ENCODE peak calls at places on chromosomes 7 and 10, in eight cellular contexts. One of them, this sample, is unnamed.

GRCh38 chr10:329361-330099 is 194.3 kb downstream of the ZMYND11 start:
- DNase-seq in astrocyte: peak; percentile 93
- DNase-seq in uterus: peak; percentile 86
- DNase-seq in colonic mucosa: peak; percentile 94
- DNase-seq in tibial artery: peak; percentile 91
- DNase-seq in IMR-90: peak; percentile 96
- DNase-seq in pancreas: peak; percentile 92
- DNase-seq in PC-3: peak; percentile 85
- DNase-seq in this sample: peak; percentile 90

GRCh38 chr7:77386165-77386824 is 29.9 kb downstream of the GSAP start:
- DNase-seq in astrocyte: peak; percentile 34
- DNase-seq in uterus: no peak
- DNase-seq in colonic mucosa: no peak
- DNase-seq in tibial artery: no peak
- DNase-seq in IMR-90: no peak
- DNase-seq in pancreas: no peak
- DNase-seq in PC-3: no peak
- DNase-seq in this sample: no peak

GRCh38 chr7:146172112-146172511 is 55.5 kb downstream of the CNTNAP2 start:
- DNase-seq in astrocyte: no peak
- DNase-seq in uterus: no peak
- DNase-seq in colonic mucosa: no peak
- DNase-seq in tibial artery: no peak
- DNase-seq in IMR-90: no peak
- DNase-seq in pancreas: no peak
- DNase-seq in PC-3: peak; percentile 8
- DNase-seq in this sample: no peak

GRCh38 chr10:68435803-68436202 is 28.7 kb upstream of the RUFY2 start:
- DNase-seq in astrocyte: no peak
- DNase-seq in uterus: no peak
- DNase-seq in colonic mucosa: no peak
- DNase-seq in tibial artery: no peak
- DNase-seq in IMR-90: no peak
- DNase-seq in pancreas: no peak
- DNase-seq in PC-3: no peak
- DNase-seq in this sample: no peak

GRCh38 chr10:67302701-67303100 is 376.9 kb downstream of the LRRTM3 start:
- DNase-seq in astrocyte: no peak
- DNase-seq in uterus: no peak
- DNase-seq in colonic mucosa: no peak
- DNase-seq in tibial artery: no peak
- DNase-seq in IMR-90: no peak
- DNase-seq in pancreas: no peak
- DNase-seq in PC-3: no peak
- DNase-seq in this sample: no peak

GRCh38 chr10:89549510-89549909 is 14.1 kb upstream of the SLC16A12 start:
- DNase-seq in astrocyte: no peak
- DNase-seq in uterus: no peak
- DNase-seq in colonic mucosa: no peak
- DNase-seq in tibial artery: no peak
- DNase-seq in IMR-90: no peak
- DNase-seq in pancreas: no peak
- DNase-seq in PC-3: peak; percentile 81
- DNase-seq in this sample: peak; percentile 68

GRCh38 chr10:36783400-36783799 is 342.0 kb upstream of the ANKRD30A start:
- DNase-seq in astrocyte: no peak
- DNase-seq in uterus: no peak
- DNase-seq in colonic mucosa: no peak
- DNase-seq in tibial artery: no peak
- DNase-seq in IMR-90: no peak
- DNase-seq in pancreas: no peak
- DNase-seq in PC-3: no peak
- DNase-seq in this sample: no peak

GRCh38 chr7:33743594-33743993 is 161.7 kb upstream of the BMPER start:
- DNase-seq in astrocyte: peak; percentile 74
- DNase-seq in uterus: no peak
- DNase-seq in colonic mucosa: no peak
- DNase-seq in tibial artery: no peak
- DNase-seq in IMR-90: peak; percentile 98
- DNase-seq in pancreas: no peak
- DNase-seq in PC-3: peak; percentile 21
- DNase-seq in this sample: peak; percentile 100

GRCh38 chr10:133324198-133324792 is 12.4 kb downstream of the CALY start:
- DNase-seq in astrocyte: peak; percentile 31
- DNase-seq in uterus: no peak
- DNase-seq in colonic mucosa: peak; percentile 80
- DNase-seq in tibial artery: peak; percentile 18
- DNase-seq in IMR-90: peak; percentile 55
- DNase-seq in pancreas: peak; percentile 67
- DNase-seq in PC-3: peak; percentile 36
- DNase-seq in this sample: peak; percentile 28

GRCh38 chr7:139871276-139871675 is 42.2 kb downstream of the TBXAS1 start:
- DNase-seq in astrocyte: peak; percentile 50
- DNase-seq in uterus: no peak
- DNase-seq in colonic mucosa: no peak
- DNase-seq in tibial artery: no peak
- DNase-seq in IMR-90: peak; percentile 78
- DNase-seq in pancreas: no peak
- DNase-seq in PC-3: no peak
- DNase-seq in this sample: no peak

GRCh38 chr7:80858141-80858903 is 60.5 kb downstream of the SEMA3C start:
- DNase-seq in astrocyte: peak; percentile 56
- DNase-seq in uterus: no peak
- DNase-seq in colonic mucosa: no peak
- DNase-seq in tibial artery: no peak
- DNase-seq in IMR-90: peak; percentile 74
- DNase-seq in pancreas: no peak
- DNase-seq in PC-3: peak; percentile 35
- DNase-seq in this sample: peak; percentile 49

GRCh38 chr10:34641913-34642558 is 173.1 kb downstream of the PARD3 start:
- DNase-seq in astrocyte: no peak
- DNase-seq in uterus: no peak
- DNase-seq in colonic mucosa: no peak
- DNase-seq in tibial artery: no peak
- DNase-seq in IMR-90: no peak
- DNase-seq in pancreas: no peak
- DNase-seq in PC-3: no peak
- DNase-seq in this sample: no peak

GRCh38 chr10:101839421-101840063 is 4.1 kb downstream of the KCNIP2 start:
- DNase-seq in astrocyte: no peak
- DNase-seq in uterus: no peak
- DNase-seq in colonic mucosa: peak; percentile 59
- DNase-seq in tibial artery: no peak
- DNase-seq in IMR-90: peak; percentile 11
- DNase-seq in pancreas: peak; percentile 17
- DNase-seq in PC-3: peak; percentile 2
- DNase-seq in this sample: no peak

GRCh38 chr7:96026606-96027005 is 254.3 kb downstream of the DYNC1I1 start:
- DNase-seq in astrocyte: peak; percentile 63
- DNase-seq in uterus: no peak
- DNase-seq in colonic mucosa: no peak
- DNase-seq in tibial artery: no peak
- DNase-seq in IMR-90: peak; percentile 62
- DNase-seq in pancreas: no peak
- DNase-seq in PC-3: peak; percentile 26
- DNase-seq in this sample: peak; percentile 43

GRCh38 chr7:25726180-25726579 is 425.8 kb upstream of the NFE2L3 start:
- DNase-seq in astrocyte: no peak
- DNase-seq in uterus: peak; percentile 38
- DNase-seq in colonic mucosa: no peak
- DNase-seq in tibial artery: no peak
- DNase-seq in IMR-90: no peak
- DNase-seq in pancreas: no peak
- DNase-seq in PC-3: no peak
- DNase-seq in this sample: no peak

GRCh38 chr10:5941579-5941978 is 35.8 kb downstream of the IL15RA start:
- DNase-seq in astrocyte: no peak
- DNase-seq in uterus: no peak
- DNase-seq in colonic mucosa: no peak
- DNase-seq in tibial artery: no peak
- DNase-seq in IMR-90: no peak
- DNase-seq in pancreas: no peak
- DNase-seq in PC-3: no peak
- DNase-seq in this sample: no peak

GRCh38 chr7:121138262-121138933 is 149.9 kb downstream of the CPED1 start:
- DNase-seq in astrocyte: no peak
- DNase-seq in uterus: no peak
- DNase-seq in colonic mucosa: no peak
- DNase-seq in tibial artery: no peak
- DNase-seq in IMR-90: no peak
- DNase-seq in pancreas: peak; percentile 37
- DNase-seq in PC-3: no peak
- DNase-seq in this sample: peak; percentile 68

GRCh38 chr7:104979167-104979841 is 34.7 kb upstream of the KMT2E start:
- DNase-seq in astrocyte: peak; percentile 78
- DNase-seq in uterus: peak; percentile 30
- DNase-seq in colonic mucosa: peak; percentile 62
- DNase-seq in tibial artery: peak; percentile 75
- DNase-seq in IMR-90: peak; percentile 62
- DNase-seq in pancreas: no peak
- DNase-seq in PC-3: no peak
- DNase-seq in this sample: peak; percentile 56

GRCh38 chr10:58184120-58184670 is 83.5 kb downstream of the IPMK start:
- DNase-seq in astrocyte: no peak
- DNase-seq in uterus: no peak
- DNase-seq in colonic mucosa: no peak
- DNase-seq in tibial artery: no peak
- DNase-seq in IMR-90: no peak
- DNase-seq in pancreas: no peak
- DNase-seq in PC-3: no peak
- DNase-seq in this sample: no peak

GRCh38 chr7:128697301-128697905 is 25.3 kb downstream of the GARIN1A start:
- DNase-seq in astrocyte: peak; percentile 57
- DNase-seq in uterus: no peak
- DNase-seq in colonic mucosa: peak; percentile 41
- DNase-seq in tibial artery: peak; percentile 38
- DNase-seq in IMR-90: peak; percentile 44
- DNase-seq in pancreas: no peak
- DNase-seq in PC-3: no peak
- DNase-seq in this sample: peak; percentile 59

GRCh38 chr7:44104880-44105771 is 981 bp downstream of the AEBP1 start:
- DNase-seq in astrocyte: peak; percentile 51
- DNase-seq in uterus: peak; percentile 74
- DNase-seq in colonic mucosa: no peak
- DNase-seq in tibial artery: peak; percentile 81
- DNase-seq in IMR-90: peak; percentile 46
- DNase-seq in pancreas: no peak
- DNase-seq in PC-3: no peak
- DNase-seq in this sample: peak; percentile 72
- H3K4me3 ChIP-seq in astrocyte: peak overlapping the region; percentile 70
- H3K4me3 ChIP-seq in uterus: peak overlapping the region; percentile 68
- H3K4me3 ChIP-seq in colonic mucosa: peak overlapping the region; percentile 38
- H3K4me3 ChIP-seq in tibial artery: peak overlapping the region; percentile 52
- H3K4me3 ChIP-seq in IMR-90: no peak overlapping the region
- H3K4me3 ChIP-seq in pancreas: peak overlapping the region; percentile 13
- H3K4me3 ChIP-seq in PC-3: no peak overlapping the region
- H3K4me3 ChIP-seq in this sample: no peak overlapping the region

GRCh38 chr10:92162541-92162940 is 128.3 kb downstream of the CPEB3 start:
- DNase-seq in astrocyte: no peak
- DNase-seq in uterus: no peak
- DNase-seq in colonic mucosa: no peak
- DNase-seq in tibial artery: no peak
- DNase-seq in IMR-90: no peak
- DNase-seq in pancreas: no peak
- DNase-seq in PC-3: no peak
- DNase-seq in this sample: no peak
- TF ChIP-seq CTCF in astrocyte: no peak
- TF ChIP-seq CTCF in uterus: no peak
- TF ChIP-seq CTCF in colonic mucosa: no peak
- TF ChIP-seq CTCF in tibial artery: no peak
- TF ChIP-seq CTCF in IMR-90: no peak
- TF ChIP-seq CTCF in pancreas: no peak
- TF ChIP-seq CTCF in PC-3: no peak
- TF ChIP-seq CTCF in this sample: no peak

GRCh38 chr7:27155816-27156507 is 513 bp downstream of the HOXA7 start:
- DNase-seq in astrocyte: no peak
- DNase-seq in uterus: peak; percentile 43
- DNase-seq in colonic mucosa: peak; percentile 70
- DNase-seq in tibial artery: no peak
- DNase-seq in IMR-90: no peak
- DNase-seq in pancreas: peak; percentile 1
- DNase-seq in PC-3: peak; percentile 52
- DNase-seq in this sample: no peak
- H3K36me3 ChIP-seq in astrocyte: no peaks in the 10 kb centered on the region
- H3K36me3 ChIP-seq in uterus: no peaks in the 10 kb centered on the region
- H3K36me3 ChIP-seq in colonic mucosa: no peaks in the 10 kb centered on the region
- H3K36me3 ChIP-seq in tibial artery: no peaks in the 10 kb centered on the region
- H3K36me3 ChIP-seq in IMR-90: no peaks in the 10 kb centered on the region
- H3K36me3 ChIP-seq in pancreas: no peaks in the 10 kb centered on the region
- H3K36me3 ChIP-seq in PC-3: no peaks in the 10 kb centered on the region
- H3K36me3 ChIP-seq in this sample: no peaks in the 10 kb centered on the region

DNA sequence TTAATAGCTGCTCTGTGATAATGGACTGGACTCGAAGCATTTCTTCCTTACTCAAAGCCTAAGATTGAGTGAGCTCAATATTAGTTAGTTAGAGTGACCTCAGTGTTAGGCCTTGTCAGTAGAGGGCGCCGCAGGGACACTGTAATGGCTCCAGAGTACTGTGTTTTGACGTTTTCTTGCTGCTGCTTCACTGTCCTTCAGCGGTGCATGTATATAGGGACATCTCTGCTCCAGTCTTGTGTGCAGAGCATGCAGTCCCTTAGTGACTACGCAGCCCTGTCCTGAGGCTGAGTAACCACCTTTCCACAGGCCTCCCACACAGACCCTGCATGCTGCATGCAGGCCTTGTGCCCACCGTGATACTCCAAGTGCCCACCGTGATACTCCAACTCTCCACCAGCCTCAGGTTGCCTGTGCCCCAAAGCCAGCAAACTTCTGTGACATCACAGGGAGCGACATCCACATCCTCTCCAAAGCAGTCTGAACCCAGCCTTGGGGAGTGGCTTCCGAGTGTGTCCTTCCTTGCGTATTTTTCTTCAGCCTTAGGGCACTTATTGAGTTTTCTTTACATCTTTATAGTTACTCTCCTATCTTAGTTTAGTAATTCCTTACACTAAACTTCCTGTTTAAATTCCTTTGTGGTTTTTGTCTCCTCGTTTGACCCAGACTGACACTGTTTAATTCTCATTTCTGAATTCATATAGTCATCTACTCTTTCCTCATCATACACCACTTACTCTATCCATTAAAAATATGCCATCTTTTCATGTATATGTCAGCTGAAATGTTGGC is 118.2 kb downstream of the JAZF1 start:
- DNase-seq in astrocyte: peak; percentile 32
- DNase-seq in uterus: peak; percentile 77
- DNase-seq in colonic mucosa: peak; percentile 82
- DNase-seq in tibial artery: peak; percentile 67
- DNase-seq in IMR-90: peak; percentile 65
- DNase-seq in pancreas: peak; percentile 23
- DNase-seq in PC-3: peak; percentile 73
- DNase-seq in this sample: peak; percentile 60
- H3K4me3 ChIP-seq in astrocyte: no peak overlapping the region
- H3K4me3 ChIP-seq in uterus: no peak overlapping the region
- H3K4me3 ChIP-seq in colonic mucosa: no peak overlapping the region
- H3K4me3 ChIP-seq in tibial artery: no peak overlapping the region
- H3K4me3 ChIP-seq in IMR-90: no peak overlapping the region
- H3K4me3 ChIP-seq in pancreas: no peak overlapping the region
- H3K4me3 ChIP-seq in PC-3: peak overlapping the region; percentile 9
- H3K4me3 ChIP-seq in this sample: no peak overlapping the region

This sample was measured in bronchial epithelial cell.